ENCODE peak calls at places on chromosomes 11 and 22, in six cellular contexts. One of them, this sample, is unnamed.

GRCh38 chr22:37647317-37647716 is 7.8 kb downstream of the SH3BP1 start:
- DNase-seq in aorta: no peak
- DNase-seq in GM23248: no peak
- DNase-seq in CD4-positive, alpha-beta T cell: no peak
- DNase-seq in substantia nigra: no peak
- DNase-seq in cardiac muscle cell: no peak
- DNase-seq in this sample: no peak

GRCh38 chr11:64900263-64900678 is 16.7 kb downstream of the ATG2A start:
- DNase-seq in substantia nigra: peak; percentile 12
- DNase-seq in aorta: no peak
- DNase-seq in GM23248: no peak
- DNase-seq in CD4-positive, alpha-beta T cell: peak; percentile 54
- DNase-seq in cardiac muscle cell: no peak
- DNase-seq in this sample: no peak

GRCh38 chr22:43993072-43993760 is 30.9 kb upstream of the PARVB start:
- DNase-seq in aorta: peak; percentile 58
- DNase-seq in cardiac muscle cell: peak; percentile 77
- DNase-seq in substantia nigra: peak; percentile 44
- DNase-seq in CD4-positive, alpha-beta T cell: peak; percentile 42
- DNase-seq in GM23248: peak; percentile 78
- DNase-seq in this sample: peak; percentile 28

GRCh38 chr22:39243443-39244072 is 1.2 kb downstream of the PDGFB start:
- DNase-seq in GM23248: no peak
- DNase-seq in substantia nigra: no peak
- DNase-seq in aorta: no peak
- DNase-seq in cardiac muscle cell: no peak
- DNase-seq in CD4-positive, alpha-beta T cell: no peak
- DNase-seq in this sample: no peak

GRCh38 chr11:21893468-21893867 is 299.4 kb upstream of the ANO5 start:
- DNase-seq in GM23248: no peak
- DNase-seq in substantia nigra: no peak
- DNase-seq in CD4-positive, alpha-beta T cell: no peak
- DNase-seq in aorta: no peak
- DNase-seq in cardiac muscle cell: no peak
- DNase-seq in this sample: no peak

GRCh38 chr22:45781941-45782340 is 110.3 kb downstream of the ATXN10 start:
- DNase-seq in substantia nigra: no peak
- DNase-seq in GM23248: peak; percentile 24
- DNase-seq in CD4-positive, alpha-beta T cell: no peak
- DNase-seq in aorta: no peak
- DNase-seq in cardiac muscle cell: no peak
- DNase-seq in this sample: no peak

GRCh38 chr11:123187670-123188507 is 7.2 kb downstream of the CLMP start:
- DNase-seq in aorta: no peak
- DNase-seq in cardiac muscle cell: no peak
- DNase-seq in CD4-positive, alpha-beta T cell: no peak
- DNase-seq in GM23248: peak; percentile 62
- DNase-seq in substantia nigra: no peak
- DNase-seq in this sample: no peak

GRCh38 chr11:74284466-74284865 is 27.0 kb downstream of the P4HA3 start:
- DNase-seq in GM23248: peak; percentile 52
- DNase-seq in cardiac muscle cell: no peak
- DNase-seq in substantia nigra: no peak
- DNase-seq in CD4-positive, alpha-beta T cell: no peak
- DNase-seq in aorta: no peak
- DNase-seq in this sample: no peak

GRCh38 chr11:30573951-30574350 is 12.2 kb downstream of the MPPED2 start:
- DNase-seq in aorta: no peak
- DNase-seq in GM23248: no peak
- DNase-seq in substantia nigra: no peak
- DNase-seq in CD4-positive, alpha-beta T cell: no peak
- DNase-seq in cardiac muscle cell: no peak
- DNase-seq in this sample: no peak

GRCh38 chr22:19022755-19023154 is 86.7 kb upstream of the PRODH start:
- DNase-seq in CD4-positive, alpha-beta T cell: no peak
- DNase-seq in GM23248: no peak
- DNase-seq in aorta: no peak
- DNase-seq in substantia nigra: no peak
- DNase-seq in cardiac muscle cell: no peak
- DNase-seq in this sample: no peak

GRCh38 chr11:70675697-70676374 is 277.5 kb downstream of the CTTN start:
- DNase-seq in aorta: peak; percentile 2
- DNase-seq in substantia nigra: no peak
- DNase-seq in GM23248: peak; percentile 7
- DNase-seq in CD4-positive, alpha-beta T cell: no peak
- DNase-seq in cardiac muscle cell: no peak
- DNase-seq in this sample: no peak

GRCh38 chr11:92332986-92333385 is 108.4 kb downstream of the FAT3 start:
- DNase-seq in cardiac muscle cell: no peak
- DNase-seq in aorta: no peak
- DNase-seq in substantia nigra: no peak
- DNase-seq in GM23248: peak; percentile 38
- DNase-seq in CD4-positive, alpha-beta T cell: no peak
- DNase-seq in this sample: no peak

GRCh38 chr11:98090861-98091575 is 929.7 kb upstream of the CNTN5 start:
- DNase-seq in cardiac muscle cell: peak; percentile 2
- DNase-seq in aorta: no peak
- DNase-seq in GM23248: no peak
- DNase-seq in substantia nigra: no peak
- DNase-seq in CD4-positive, alpha-beta T cell: no peak
- DNase-seq in this sample: no peak

GRCh38 chr11:107719062-107719461 is 7.2 kb upstream of the SLN start:
- DNase-seq in cardiac muscle cell: no peak
- DNase-seq in CD4-positive, alpha-beta T cell: no peak
- DNase-seq in substantia nigra: no peak
- DNase-seq in aorta: no peak
- DNase-seq in GM23248: peak; percentile 17
- DNase-seq in this sample: peak; percentile 13

GRCh38 chr11:103035656-103036434 is 56.1 kb downstream of the DCUN1D5 start:
- DNase-seq in GM23248: peak; percentile 95
- DNase-seq in substantia nigra: no peak
- DNase-seq in aorta: no peak
- DNase-seq in CD4-positive, alpha-beta T cell: peak; percentile 0
- DNase-seq in cardiac muscle cell: peak; percentile 60
- DNase-seq in this sample: no peak

GRCh38 chr22:27345681-27346080 is 455.9 kb downstream of the MN1 start:
- DNase-seq in aorta: no peak
- DNase-seq in GM23248: no peak
- DNase-seq in cardiac muscle cell: peak; percentile 78
- DNase-seq in CD4-positive, alpha-beta T cell: no peak
- DNase-seq in substantia nigra: no peak
- DNase-seq in this sample: no peak

GRCh38 chr11:88487646-88488045 is 150.1 kb upstream of the CTSC start:
- DNase-seq in substantia nigra: no peak
- DNase-seq in aorta: no peak
- DNase-seq in cardiac muscle cell: no peak
- DNase-seq in CD4-positive, alpha-beta T cell: no peak
- DNase-seq in GM23248: no peak
- DNase-seq in this sample: no peak

GRCh38 chr11:88489030-88489429 is 151.5 kb upstream of the CTSC start:
- DNase-seq in substantia nigra: no peak
- DNase-seq in cardiac muscle cell: no peak
- DNase-seq in GM23248: no peak
- DNase-seq in CD4-positive, alpha-beta T cell: no peak
- DNase-seq in aorta: no peak
- DNase-seq in this sample: no peak

GRCh38 chr11:88480217-88480616 is 142.7 kb upstream of the CTSC start:
- DNase-seq in CD4-positive, alpha-beta T cell: no peak
- DNase-seq in substantia nigra: no peak
- DNase-seq in cardiac muscle cell: no peak
- DNase-seq in aorta: no peak
- DNase-seq in GM23248: peak; percentile 88
- DNase-seq in this sample: no peak

GRCh38 chr11:88482871-88483301 is 145.3 kb upstream of the CTSC start:
- DNase-seq in cardiac muscle cell: no peak
- DNase-seq in aorta: no peak
- DNase-seq in GM23248: peak; percentile 54
- DNase-seq in substantia nigra: no peak
- DNase-seq in CD4-positive, alpha-beta T cell: no peak
- DNase-seq in this sample: no peak

DNA sequence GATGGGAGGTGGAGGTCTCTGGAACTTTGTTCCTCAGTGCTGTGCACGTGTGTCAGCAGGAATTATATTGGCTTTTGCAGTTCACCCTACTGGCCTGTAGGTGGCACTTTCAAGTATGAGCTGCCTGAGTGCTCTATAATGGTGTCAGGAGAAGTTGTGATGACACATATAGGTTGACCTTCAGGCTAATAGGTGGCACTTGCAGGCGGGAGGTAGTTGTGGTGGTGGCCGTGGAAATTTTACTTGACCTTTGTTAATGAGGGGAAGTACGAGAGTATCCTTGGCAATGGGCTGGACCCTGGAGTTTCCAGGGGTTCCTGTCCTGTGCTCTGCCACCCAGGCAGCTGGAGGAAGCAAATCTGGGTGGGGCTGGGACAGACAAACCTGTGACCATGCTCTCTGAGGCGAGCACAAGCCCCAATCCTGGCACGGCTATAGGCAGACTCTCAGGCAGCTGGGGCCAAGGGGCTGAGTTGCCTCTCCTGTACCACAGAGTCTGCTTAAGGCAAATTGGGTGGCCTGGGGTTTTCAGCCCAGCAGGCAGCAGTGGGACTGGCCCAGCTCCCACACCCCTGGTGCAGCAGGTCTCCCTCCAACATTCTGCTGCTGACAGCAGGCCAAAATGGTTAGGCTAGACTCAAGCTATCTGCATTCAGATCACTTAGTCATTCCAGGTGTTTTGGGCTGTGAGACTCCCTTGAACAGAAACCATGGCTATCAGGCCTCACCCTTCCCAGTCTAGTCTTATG is 147.5 kb upstream of the CTSC start:
- DNase-seq in substantia nigra: peak; percentile 4
- DNase-seq in GM23248: peak; percentile 44
- DNase-seq in CD4-positive, alpha-beta T cell: no peak
- DNase-seq in aorta: no peak
- DNase-seq in cardiac muscle cell: peak; percentile 52
- DNase-seq in this sample: no peak
- H3K27ac ChIP-seq in substantia nigra: no peak overlapping the region
- H3K27ac ChIP-seq in GM23248: no peak overlapping the region
- H3K27ac ChIP-seq in CD4-positive, alpha-beta T cell: no peak overlapping the region
- H3K27ac ChIP-seq in aorta: no peak overlapping the region
- H3K27ac ChIP-seq in cardiac muscle cell: no peak overlapping the region
- H3K27ac ChIP-seq in this sample: no peak overlapping the region

GRCh38 chr11:126833020-126833419 is 167.6 kb downstream of the KIRREL3 start:
- DNase-seq in substantia nigra: no peak
- DNase-seq in CD4-positive, alpha-beta T cell: no peak
- DNase-seq in aorta: no peak
- DNase-seq in GM23248: no peak
- DNase-seq in cardiac muscle cell: no peak
- DNase-seq in this sample: no peak
- H3K27ac ChIP-seq in substantia nigra: no peak overlapping the region
- H3K27ac ChIP-seq in CD4-positive, alpha-beta T cell: no peak overlapping the region
- H3K27ac ChIP-seq in aorta: no peak overlapping the region
- H3K27ac ChIP-seq in GM23248: no peak overlapping the region
- H3K27ac ChIP-seq in cardiac muscle cell: no peak overlapping the region
- H3K27ac ChIP-seq in this sample: no peak overlapping the region

GRCh38 chr22:50696251-50696798 is 23.7 kb downstream of the SHANK3 start:
- DNase-seq in GM23248: no peak
- DNase-seq in substantia nigra: no peak
- DNase-seq in aorta: no peak
- DNase-seq in cardiac muscle cell: no peak
- DNase-seq in CD4-positive, alpha-beta T cell: no peak
- DNase-seq in this sample: no peak

GRCh38 chr22:50694099-50694498 is 21.5 kb downstream of the SHANK3 start:
- DNase-seq in aorta: no peak
- DNase-seq in cardiac muscle cell: no peak
- DNase-seq in substantia nigra: no peak
- DNase-seq in GM23248: peak; percentile 41
- DNase-seq in CD4-positive, alpha-beta T cell: no peak
- DNase-seq in this sample: no peak

GRCh38 chr22:50693462-50693861 is 20.8 kb downstream of the SHANK3 start:
- DNase-seq in substantia nigra: no peak
- DNase-seq in GM23248: no peak
- DNase-seq in CD4-positive, alpha-beta T cell: no peak
- DNase-seq in aorta: no peak
- DNase-seq in cardiac muscle cell: no peak
- DNase-seq in this sample: no peak

GRCh38 chr22:50695421-50696250 is 23.0 kb downstream of the SHANK3 start:
- DNase-seq in CD4-positive, alpha-beta T cell: no peak
- DNase-seq in aorta: peak; percentile 29
- DNase-seq in substantia nigra: no peak
- DNase-seq in GM23248: no peak
- DNase-seq in cardiac muscle cell: no peak
- DNase-seq in this sample: no peak

DNA sequence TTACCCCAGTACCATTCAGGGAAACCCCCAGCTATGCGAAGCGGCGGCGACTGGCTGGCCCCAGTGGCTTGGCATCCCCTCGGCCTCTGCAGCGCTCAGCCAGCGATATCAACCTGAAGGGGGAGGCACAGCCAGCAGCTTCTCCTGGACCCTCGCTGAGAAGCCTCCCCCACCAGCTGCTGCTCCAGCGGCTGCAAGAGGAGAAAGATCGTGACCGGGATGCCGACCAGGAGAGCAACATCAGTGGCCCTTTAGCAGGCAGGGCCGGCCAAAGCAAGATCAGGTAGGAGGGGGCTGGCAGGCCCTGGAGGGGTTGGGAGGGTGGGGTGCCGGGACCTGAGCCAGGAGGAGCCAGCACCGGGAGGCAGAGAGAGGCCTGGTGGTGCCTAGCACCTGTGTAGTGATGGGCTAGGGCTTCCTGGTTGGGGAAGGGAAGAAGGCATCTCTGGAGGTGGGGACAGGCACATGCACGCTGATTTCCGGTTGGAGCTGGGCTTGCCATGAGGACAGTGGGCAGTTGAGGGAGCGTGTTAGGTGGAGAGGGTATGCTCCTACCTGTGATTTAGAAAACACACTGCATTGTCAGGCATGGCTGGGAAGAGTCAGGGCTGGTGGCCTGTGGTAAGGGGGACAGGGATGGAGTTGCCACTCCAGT is 22.3 kb downstream of the SHANK3 start:
- DNase-seq in cardiac muscle cell: no peak
- DNase-seq in GM23248: no peak
- DNase-seq in aorta: peak; percentile 27
- DNase-seq in CD4-positive, alpha-beta T cell: no peak
- DNase-seq in substantia nigra: no peak
- DNase-seq in this sample: no peak
- H3K27ac ChIP-seq in cardiac muscle cell: no peak overlapping the region
- H3K27ac ChIP-seq in GM23248: no peak overlapping the region
- H3K27ac ChIP-seq in aorta: no peak overlapping the region
- H3K27ac ChIP-seq in CD4-positive, alpha-beta T cell: no peak overlapping the region
- H3K27ac ChIP-seq in substantia nigra: no peak overlapping the region
- H3K27ac ChIP-seq in this sample: no peak overlapping the region

DNA sequence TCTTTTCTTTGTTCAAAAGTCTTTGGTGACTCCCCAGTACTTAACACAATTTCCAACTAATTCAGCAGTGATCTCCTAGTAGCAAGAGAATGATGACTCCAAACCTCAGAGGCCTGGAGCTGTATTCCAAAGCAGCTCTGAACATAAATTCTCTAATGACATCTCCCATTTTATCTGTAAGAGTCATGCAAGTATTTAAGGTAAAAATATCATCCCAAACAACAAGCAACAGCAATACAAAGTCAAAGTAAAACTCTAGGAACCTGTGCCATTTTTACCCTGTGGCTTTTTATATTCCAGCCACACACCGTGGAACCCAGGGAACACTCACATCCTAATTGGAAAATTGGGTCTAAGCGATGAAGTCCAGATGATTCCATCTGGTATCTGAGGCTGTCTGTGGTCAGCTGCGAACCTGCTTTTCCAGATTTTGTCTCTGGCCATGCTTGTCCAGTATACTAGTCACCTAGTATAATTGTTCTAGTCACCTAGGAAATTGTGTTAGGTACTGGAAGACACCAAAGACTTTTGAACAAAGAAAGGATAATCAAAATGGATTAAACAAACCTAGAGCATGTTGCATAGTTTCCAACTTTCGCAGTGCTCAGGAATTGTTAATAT is 92.3 kb upstream of the SLC25A18 start:
- DNase-seq in aorta: no peak
- DNase-seq in GM23248: no peak
- DNase-seq in CD4-positive, alpha-beta T cell: no peak
- DNase-seq in cardiac muscle cell: no peak
- DNase-seq in substantia nigra: no peak
- DNase-seq in this sample: no peak
- H3K27ac ChIP-seq in aorta: no peak overlapping the region
- H3K27ac ChIP-seq in GM23248: no peak overlapping the region
- H3K27ac ChIP-seq in CD4-positive, alpha-beta T cell: no peak overlapping the region
- H3K27ac ChIP-seq in cardiac muscle cell: peak overlapping the region; percentile 27
- H3K27ac ChIP-seq in substantia nigra: no peak overlapping the region
- H3K27ac ChIP-seq in this sample: no peak overlapping the region